ENCODE peak calls at places on chromosomes 6 and 20, in five cellular contexts. M is upper lobe of left lung; O is esophagus muscularis mucosa; E is CD4-positive, CD25-positive, alpha-beta regulatory T cell; Z is heart left ventricle. A is an unnamed sample.

GRCh38 chr20:3251806-3252205 is 12.8 kb upstream of the SLC4A11 start:
- DNase-seq in M (no peak), O (no peak), E (no peak), Z (no peak), A (no peak)

GRCh38 chr20:24059174-24059573 is 70.6 kb upstream of the GGTLC1 start:
- DNase-seq in M (no peak), O (peak; percentile 89), E (no peak), Z (no peak), A (no peak)

GRCh38 chr20:48716086-48716485 is 111.7 kb downstream of the PREX1 start:
- DNase-seq in M (peak; percentile 38), O (no peak), E (no peak), Z (no peak), A (no peak)

GRCh38 chr6:158958504-158959386 is 41.3 kb downstream of the RSPH3 start:
- DNase-seq in M (no peak), O (no peak), E (no peak), Z (no peak), A (peak; percentile 32)

GRCh38 chr20:48933017-48933766 is 11.7 kb downstream of the ARFGEF2 start:
- DNase-seq in M (peak; percentile 87), O (no peak), E (no peak), Z (no peak), A (no peak)

GRCh38 chr20:16445482-16445881 is 127.8 kb downstream of the KIF16B start:
- DNase-seq in M (no peak), O (peak; percentile 7), E (no peak), Z (no peak), A (no peak)

GRCh38 chr20:23008673-23009072 is 26.4 kb upstream of the SSTR4 start:
- DNase-seq in M (no peak), O (no peak), E (no peak), Z (no peak), A (no peak)

GRCh38 chr6:110287462-110288341 is 70.4 kb downstream of the METTL24 start:
- DNase-seq in M (no peak), O (no peak), E (no peak), Z (no peak), A (peak; percentile 36)

GRCh38 chr20:53291548-53291947 is 302.1 kb downstream of the ZNF217 start:
- DNase-seq in M (no peak), O (no peak), E (no peak), Z (no peak), A (peak; percentile 43)

GRCh38 chr6:225121-225721 is 67.1 kb upstream of the DUSP22 start:
- DNase-seq in M (no peak), O (no peak), E (no peak), Z (peak; percentile 33), A (no peak)

GRCh38 chr6:1254326-1254725 is 57.6 kb upstream of the FOXQ1 start:
- DNase-seq in M (no peak), O (no peak), E (no peak), Z (no peak), A (no peak)

GRCh38 chr20:6381887-6382286 is 259.1 kb upstream of the FERMT1 start:
- DNase-seq in M (no peak), O (no peak), E (no peak), Z (no peak), A (peak; percentile 56)

GRCh38 chr6:119856136-119856535 is 506.6 kb upstream of the MAN1A1 start:
- DNase-seq in M (no peak), O (no peak), E (no peak), Z (no peak), A (no peak)
- H3K4me3 ChIP-seq in M (no peak overlapping the region), O (no peak overlapping the region), E (peak overlapping the region; percentile 79), Z (no peak overlapping the region), A (no peak overlapping the region)

DNA sequence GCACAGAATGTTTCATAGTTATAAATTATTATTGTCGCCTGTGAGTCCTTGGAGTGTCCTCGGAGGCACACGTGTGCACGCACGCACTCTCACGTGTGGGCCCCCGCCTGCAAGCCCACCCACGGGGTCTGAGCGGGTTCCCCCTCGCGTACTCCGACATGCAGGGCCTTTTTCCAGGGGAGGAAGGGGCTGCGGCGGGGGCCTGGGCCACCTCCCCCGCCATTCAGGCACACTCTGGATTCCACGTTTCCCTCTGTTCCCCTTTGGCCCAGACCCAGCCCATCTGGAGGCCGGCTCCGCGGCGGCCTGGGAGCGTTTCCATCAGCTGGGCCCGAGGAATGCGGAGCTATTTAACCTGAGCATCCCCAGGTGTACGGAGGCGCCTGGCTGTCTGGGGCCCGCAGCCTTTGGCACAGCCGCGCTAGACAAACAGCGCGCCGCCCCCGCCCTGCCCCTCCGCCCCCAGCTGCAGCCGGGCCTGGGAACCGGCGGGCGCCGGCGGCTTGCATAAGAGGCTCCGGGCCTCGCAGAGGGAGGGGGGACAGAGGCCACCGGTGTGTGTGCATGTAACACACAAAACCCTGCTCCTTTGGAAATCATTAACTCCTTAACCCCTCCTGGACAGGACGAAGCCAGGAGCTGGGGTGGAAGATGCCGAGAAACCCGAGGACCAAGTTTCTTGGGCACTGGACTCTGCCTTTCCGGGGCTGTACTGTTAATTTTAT is 3.3 kb downstream of the ID1 start:
- DNase-seq in M (peak; percentile 92), O (no peak), E (no peak), Z (peak; percentile 81), A (peak; percentile 100)
- H3K4me3 ChIP-seq in M (peak overlapping the region; percentile 71), O (peak overlapping the region; percentile 72), E (no peak overlapping the region), Z (peak overlapping the region; percentile 69), A (peak overlapping the region; percentile 23)

DNA sequence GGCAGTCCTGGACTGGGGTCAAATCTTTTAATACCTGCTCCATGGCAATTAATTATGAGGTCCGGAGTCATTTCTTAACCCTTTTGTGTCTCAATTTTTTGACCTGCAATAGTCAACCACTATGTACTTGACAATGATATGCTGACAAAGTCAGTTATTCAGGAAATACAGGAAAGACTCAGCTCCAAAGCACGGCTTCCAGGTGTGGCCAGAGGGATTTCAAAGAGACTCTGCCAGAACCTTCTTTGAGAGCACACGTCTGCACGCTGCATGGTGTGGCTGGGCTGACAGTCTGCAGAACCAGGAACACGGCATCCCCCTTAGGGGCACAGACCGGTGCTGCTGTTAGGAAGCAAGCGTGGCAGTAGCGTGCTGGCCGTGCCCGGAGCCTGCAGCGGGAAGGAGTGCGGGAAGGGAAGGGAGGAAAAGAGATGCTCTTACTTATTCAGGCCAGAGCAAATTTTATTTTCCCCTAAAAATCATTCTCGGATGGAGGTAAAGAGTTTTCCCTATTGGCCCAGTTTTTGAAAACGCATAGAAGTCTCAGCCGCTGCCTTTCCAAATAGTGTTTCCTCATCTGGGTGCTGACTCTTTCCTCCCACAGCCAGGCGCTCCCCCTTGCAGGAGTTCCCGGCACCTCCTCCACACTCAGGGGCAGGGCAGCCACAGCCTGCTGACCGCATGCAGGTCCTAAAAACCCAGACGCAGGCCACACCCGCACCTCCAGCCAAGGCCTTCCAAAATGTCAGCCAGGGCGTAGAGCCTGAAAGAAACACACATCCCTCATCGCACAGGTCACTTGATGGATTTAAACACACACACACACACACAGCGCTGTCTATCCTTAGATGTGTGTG is 187.4 kb upstream of the SNX9 start:
- DNase-seq in M (no peak), O (no peak), E (no peak), Z (no peak), A (no peak)
- H3K4me3 ChIP-seq in M (no peak overlapping the region), O (no peak overlapping the region), E (no peak overlapping the region), Z (no peak overlapping the region), A (no peak overlapping the region)

GRCh38 chr20:58652606-58653303 is 1.7 kb downstream of the STX16 start:
- DNase-seq in M (no peak), O (peak; percentile 42), E (no peak), Z (no peak), A (no peak)

GRCh38 chr20:58659841-58660240 is 8.8 kb downstream of the STX16 start:
- DNase-seq in M (no peak), O (peak; percentile 45), E (no peak), Z (no peak), A (peak; percentile 63)

GRCh38 chr20:58660855-58661254 is 9.8 kb downstream of the STX16 start:
- DNase-seq in M (no peak), O (no peak), E (no peak), Z (no peak), A (no peak)

GRCh38 chr20:58655328-58656094 is 4.4 kb downstream of the STX16 start:
- DNase-seq in M (no peak), O (peak; percentile 26), E (no peak), Z (no peak), A (no peak)

DNA sequence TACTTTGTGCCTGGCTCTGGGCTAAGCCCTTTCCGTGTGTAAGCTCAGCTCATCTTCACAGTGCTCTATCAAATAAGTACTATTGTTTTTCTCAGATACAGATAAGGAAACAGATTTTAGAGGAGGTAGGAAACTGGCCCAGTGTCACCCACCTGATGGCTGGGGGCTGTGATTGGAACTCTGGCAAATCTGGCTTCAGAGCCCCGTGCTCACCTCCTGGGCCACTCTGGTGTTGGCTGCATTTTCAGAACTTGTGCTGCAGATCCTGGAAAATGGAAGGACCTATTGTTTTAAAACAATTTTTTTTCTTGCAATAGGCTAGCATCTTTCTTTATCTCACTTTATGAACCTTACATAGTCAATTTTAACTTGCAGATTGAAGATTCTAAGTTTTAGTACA is 5.7 kb downstream of the STX16 start:
- DNase-seq in M (no peak), O (no peak), E (no peak), Z (no peak), A (no peak)
- H3K4me3 ChIP-seq in M (no peak overlapping the region), O (no peak overlapping the region), E (peak overlapping the region; percentile 90), Z (no peak overlapping the region), A (no peak overlapping the region)

DNA sequence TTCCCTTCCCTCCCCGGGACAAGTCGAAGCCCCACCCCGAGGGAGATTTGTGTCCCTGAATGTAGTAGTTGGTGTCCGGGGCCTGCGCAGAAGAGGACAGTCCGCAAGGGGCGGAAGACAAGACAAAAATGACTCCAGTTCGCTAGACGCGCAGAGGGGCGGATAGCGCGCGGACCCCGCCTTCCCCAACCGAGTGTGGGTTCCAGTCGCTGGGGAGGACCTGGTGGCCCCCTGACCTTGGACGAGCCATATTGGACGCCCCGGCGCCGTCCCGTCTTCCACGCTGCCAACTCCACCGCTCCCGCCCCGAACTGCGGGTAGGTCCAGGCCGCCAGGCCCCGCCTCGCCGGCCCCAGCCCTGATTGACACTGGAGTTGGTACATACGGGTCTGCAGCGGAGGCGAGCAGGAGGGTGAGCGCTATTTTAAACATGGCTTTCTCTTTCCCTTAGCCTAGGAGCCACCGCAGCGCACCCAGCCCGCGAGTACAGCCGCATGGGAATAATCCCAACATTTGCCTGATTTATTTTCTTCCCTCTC is 802 bp downstream of the HMGN3 start:
- DNase-seq in M (peak; percentile 93), O (peak; percentile 97), E (peak; percentile 58), Z (peak; percentile 95), A (peak; percentile 89)
- H3K4me3 ChIP-seq in M (peak overlapping the region; percentile 85), O (peak overlapping the region; percentile 75), E (peak overlapping the region; percentile 97), Z (peak overlapping the region; percentile 84), A (peak overlapping the region; percentile 66)

A was measured in Caco-2.